ENCODE peak calls at places on chromosomes 7 and 10, in seven cellular contexts. A is HFF-Myc; W is breast epithelium; T is ovary; X is adrenal gland; G is CD8-positive, alpha-beta T cell; Q is brain microvascular endothelial cell. E is an unnamed sample.

GRCh38 chr10:13847201-13847631 is 260.5 kb downstream of the PRPF18 start:
- DNase-seq in A (no peak), W (no peak), T (no peak), X (peak; percentile 13), G (no peak), Q (no peak), E (no peak)

GRCh38 chr10:117960345-117960744 is 86.4 kb downstream of the RAB11FIP2 start:
- DNase-seq in A (no peak), W (no peak), T (no peak), X (no peak), G (no peak), Q (no peak), E (peak; percentile 8)

GRCh38 chr7:70599446-70600190 is 532.3 kb upstream of the GALNT17 start:
- DNase-seq in A (no peak), W (no peak), T (no peak), X (no peak), G (no peak), Q (no peak), E (no peak)

GRCh38 chr7:100546868-100547800 is 8.1 kb downstream of the AGFG2 start:
- DNase-seq in A (no peak), W (no peak), T (peak; percentile 46), X (peak; percentile 68), G (no peak), Q (no peak), E (no peak)

GRCh38 chr10:46539596-46540411 is 16.7 kb downstream of the GPRIN2 start:
- DNase-seq in A (no peak), W (no peak), T (no peak), X (no peak), G (no peak), Q (peak; percentile 93), E (peak; percentile 95)

GRCh38 chr10:70267161-70267933 is 16.5 kb downstream of the NPFFR1 start:
- DNase-seq in A (peak; percentile 94), W (peak; percentile 22), T (no peak), X (peak; percentile 67), G (no peak), Q (peak; percentile 85), E (peak; percentile 87)

GRCh38 chr10:83182076-83182475 is 957.2 kb upstream of the GHITM start:
- DNase-seq in A (no peak), W (no peak), T (no peak), X (no peak), G (no peak), Q (no peak), E (no peak)

GRCh38 chr10:36023939-36024338 is 381.8 kb upstream of the FZD8 start:
- DNase-seq in A (no peak), W (no peak), T (no peak), X (peak; percentile 56), G (no peak), Q (peak; percentile 88), E (peak; percentile 65)

GRCh38 chr10:527416-527815 is 162.1 kb downstream of the DIP2C start:
- DNase-seq in A (no peak), W (no peak), T (no peak), X (no peak), G (no peak), Q (no peak), E (no peak)

GRCh38 chr7:50473531-50473930 is 23.4 kb upstream of the FIGNL1 start:
- DNase-seq in A (no peak), W (no peak), T (no peak), X (peak; percentile 73), G (no peak), Q (no peak), E (no peak)

GRCh38 chr10:101101488-101101887 is 29.6 kb upstream of the TLX1 start:
- DNase-seq in A (no peak), W (no peak), T (no peak), X (no peak), G (no peak), Q (no peak), E (no peak)

GRCh38 chr7:84328571-84328970 is 134.0 kb upstream of the SEMA3A start:
- DNase-seq in A (no peak), W (no peak), T (no peak), X (no peak), G (no peak), Q (no peak), E (no peak)

GRCh38 chr7:38147005-38147404 is 31.0 kb upstream of the STARD3NL start:
- DNase-seq in A (no peak), W (no peak), T (no peak), X (no peak), G (no peak), Q (no peak), E (peak; percentile 6)

GRCh38 chr7:47942132-47942531 is 6.1 kb downstream of the PKD1L1 start:
- DNase-seq in A (no peak), W (no peak), T (no peak), X (no peak), G (peak; percentile 2), Q (no peak), E (peak; percentile 55)

GRCh38 chr10:43145313-43145712 is 7.1 kb downstream of the CSGALNACT2 start:
- DNase-seq in A (no peak), W (no peak), T (no peak), X (no peak), G (no peak), Q (no peak), E (no peak)

GRCh38 chr7:129906700-129907099 is 46.1 kb downstream of the UBE2H start:
- DNase-seq in A (no peak), W (no peak), T (no peak), X (no peak), G (no peak), Q (no peak), E (no peak)

GRCh38 chr10:17206210-17206709 is 4.8 kb upstream of the TRDMT1 start:
- DNase-seq in A (no peak), W (no peak), T (no peak), X (no peak), G (no peak), Q (peak; percentile 92), E (peak; percentile 56)

GRCh38 chr7:63071396-63071795 is 927.3 kb upstream of the ZNF722 start:
- DNase-seq in A (no peak), W (no peak), T (no peak), X (no peak), G (peak; percentile 23), Q (no peak), E (no peak)

GRCh38 chr10:110967009-110967630 is 47.7 kb downstream of the SHOC2 start:
- DNase-seq in A (no peak), W (no peak), T (no peak), X (no peak), G (no peak), Q (no peak), E (no peak)

GRCh38 chr7:47460251-47460989 is 121.5 kb downstream of the TNS3 start:
- DNase-seq in A (no peak), W (no peak), T (no peak), X (no peak), G (no peak), Q (no peak), E (no peak)

GRCh38 chr10:114403545-114404161 is 649 bp downstream of the AFAP1L2 start:
- DNase-seq in A (no peak), W (no peak), T (peak; percentile 59), X (no peak), G (no peak), Q (no peak), E (no peak)

GRCh38 chr7:25361863-25362262 is 133.6 kb upstream of the NPVF start:
- DNase-seq in A (no peak), W (no peak), T (no peak), X (no peak), G (no peak), Q (no peak), E (no peak)

DNA sequence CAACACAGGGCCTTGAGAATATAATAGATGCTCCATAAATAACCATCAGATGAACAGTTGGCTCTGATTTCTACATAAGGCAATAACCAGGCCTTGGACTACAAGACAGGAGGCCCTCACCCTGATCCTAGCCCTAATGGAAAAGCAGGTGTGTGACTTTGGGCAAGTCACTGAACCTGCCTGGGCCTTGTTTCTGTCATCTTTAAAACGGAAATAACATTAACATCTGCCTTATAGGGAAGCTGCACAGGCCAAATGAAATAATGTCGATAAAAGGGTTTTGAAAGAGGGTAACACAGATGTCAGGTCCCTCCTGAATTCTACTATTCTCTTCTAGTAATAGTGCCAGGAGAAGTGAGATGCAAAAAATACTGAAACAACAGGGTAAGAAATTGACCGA is 20.7 kb downstream of the PIK3AP1 start:
- DNase-seq in A (no peak), W (no peak), T (no peak), X (no peak), G (no peak), Q (no peak), E (no peak)
- H3K4me3 ChIP-seq in A (no peak overlapping the region), W (no peak overlapping the region), T (no peak overlapping the region), X (no peak overlapping the region), G (no peak overlapping the region), Q (no peak overlapping the region), E (no peak overlapping the region)

GRCh38 chr10:81414038-81414437 is 461.0 kb upstream of the NRG3 start:
- DNase-seq in A (no peak), W (no peak), T (no peak), X (no peak), G (no peak), Q (no peak), E (no peak)
- TF ChIP-seq CTCF in A (no peak), W (no peak), T (no peak), X (no peak), G (no peak), Q (no peak), E (no peak)

GRCh38 chr10:75405201-75406143 is 3.9 kb upstream of the ZNF503 start:
- DNase-seq in A (no peak), W (peak; percentile 29), T (peak; percentile 84), X (peak; percentile 90), G (no peak), Q (no peak), E (no peak)
- H3K4me3 ChIP-seq in A (no peak overlapping the region), W (peak overlapping the region; percentile 80), T (peak overlapping the region; percentile 93), X (peak overlapping the region; percentile 72), G (no peak overlapping the region), Q (peak overlapping the region; percentile 96), E (no peak overlapping the region)

DNA sequence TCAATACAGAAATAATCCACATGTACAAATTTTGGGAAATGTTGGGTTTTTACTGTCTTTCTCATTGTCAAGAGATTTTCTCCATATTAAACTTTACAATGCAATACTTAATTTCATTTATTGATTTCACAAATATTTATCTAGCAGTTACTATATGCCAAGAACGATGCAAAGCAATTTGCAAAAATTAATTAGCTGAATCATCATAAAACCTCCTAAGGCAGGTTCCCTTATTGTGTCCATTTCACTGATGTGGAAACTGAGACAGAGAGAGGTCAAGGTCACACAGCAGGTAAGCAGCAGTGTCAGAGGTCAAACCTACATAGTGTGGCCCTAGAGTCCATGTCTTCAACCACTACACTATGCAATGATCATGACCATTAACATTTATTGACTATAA is 286.8 kb upstream of the AUTS2 start:
- DNase-seq in A (no peak), W (no peak), T (no peak), X (no peak), G (no peak), Q (no peak), E (no peak)
- TF ChIP-seq CTCF in A (no peak), W (no peak), T (no peak), X (no peak), G (no peak), Q (no peak), E (no peak)

GRCh38 chr7:5596896-5597246 is 173.2 kb upstream of the TNRC18 start:
- DNase-seq in A (no peak), W (no peak), T (no peak), X (no peak), G (no peak), Q (no peak), E (no peak)
- H3K4me3 ChIP-seq in A (peak overlapping the region; percentile 93), W (no peak overlapping the region), T (no peak overlapping the region), X (no peak overlapping the region), G (no peak overlapping the region), Q (peak overlapping the region; percentile 73), E (no peak overlapping the region)

E was measured in choroid plexus epithelial cell.